ENCODE peak calls at places on chromosomes 3 and 15, in five cellular contexts. Y is Calu3, S is endothelial cell, F is kidney, N is AG10803. B is an unnamed sample.

GRCh38 chr3:53772562-53773329 is 73.5 kb downstream of the CHDH start:
- DNase-seq in Y (no peak), F (no peak), S (no peak), N (peak), B (no peak)

GRCh38 chr3:38235466-38235865 is 30.1 kb upstream of the SLC22A13 start:
- DNase-seq in F (no peak), S (no peak), N (no peak), Y (no peak), B (no peak)

GRCh38 chr3:102195198-102195948 is 239.4 kb upstream of the ZPLD1 start:
- DNase-seq in F (no peak), Y (peak), S (no peak), N (no peak), B (no peak)

GRCh38 chr3:147318900-147319299 is 87.4 kb downstream of the ZIC4 start:
- DNase-seq in N (no peak), F (no peak), Y (no peak), S (no peak), B (no peak)

GRCh38 chr3:196979545-196979944 is 10.9 kb upstream of the PIGZ start:
- DNase-seq in F (no peak), N (peak), S (no peak), Y (no peak), B (no peak)

GRCh38 chr15:23069496-23070166 is 30.3 kb upstream of the TUBGCP5 start:
- DNase-seq in S (peak), Y (no peak), N (no peak), F (no peak), B (no peak)

GRCh38 chr3:111768571-111769100 is 90.4 kb upstream of the PHLDB2 start:
- DNase-seq in S (no peak), N (peak), Y (peak), F (no peak), B (no peak)

GRCh38 chr3:3110299-3110630 is at the start of gene IL5RA:
- DNase-seq in Y (no peak), S (no peak), F (no peak), N (no peak), B (no peak)

GRCh38 chr3:4504340-4505261 is 11.5 kb downstream of the ITPR1 start:
- DNase-seq in F (no peak), Y (peak), S (no peak), N (no peak), B (peak)

GRCh38 chr3:52195823-52196331 is 2.1 kb upstream of the ALAS1 start:
- DNase-seq in Y (peak), N (peak), S (no peak), F (no peak), B (no peak)

GRCh38 chr3:188926141-188926540 is 245.6 kb upstream of the TPRG1 start:
- DNase-seq in F (no peak), S (no peak), Y (no peak), N (no peak), B (no peak)

GRCh38 chr3:188926741-188927650 is 244.8 kb upstream of the TPRG1 start:
- DNase-seq in F (no peak), N (no peak), S (no peak), Y (no peak), B (no peak)

GRCh38 chr3:188927971-188928370 is 243.8 kb upstream of the TPRG1 start:
- DNase-seq in F (no peak), S (no peak), N (no peak), Y (no peak), B (no peak)

GRCh38 chr3:188931531-188931930 is 240.2 kb upstream of the TPRG1 start:
- DNase-seq in N (no peak), Y (no peak), F (no peak), S (no peak), B (no peak)

DNA sequence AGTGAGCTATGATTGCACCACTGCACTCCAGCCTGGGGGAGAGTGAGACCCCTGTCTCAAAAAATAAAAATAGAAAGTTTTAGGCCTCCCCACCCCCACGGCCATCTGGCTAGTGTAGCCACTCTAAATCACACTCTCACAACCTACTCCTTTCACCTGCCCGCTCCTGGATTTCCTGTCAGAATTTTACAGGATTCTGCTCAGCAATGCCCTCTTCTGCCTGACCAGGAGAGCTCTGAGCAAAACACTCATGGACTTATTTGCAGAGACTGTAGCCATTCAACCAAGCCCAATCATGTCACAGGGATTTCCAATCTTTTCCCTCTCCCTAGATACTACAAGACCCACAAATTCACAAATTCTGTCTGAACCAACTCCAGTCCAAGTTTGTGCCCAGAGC is 242.6 kb upstream of the TPRG1 start:
- DNase-seq in Y (peak), N (no peak), F (no peak), S (no peak), B (no peak)
- TF ChIP-seq CTCF in Y (no peak), N (peak), F (peak), S (no peak), B (no peak)

DNA sequence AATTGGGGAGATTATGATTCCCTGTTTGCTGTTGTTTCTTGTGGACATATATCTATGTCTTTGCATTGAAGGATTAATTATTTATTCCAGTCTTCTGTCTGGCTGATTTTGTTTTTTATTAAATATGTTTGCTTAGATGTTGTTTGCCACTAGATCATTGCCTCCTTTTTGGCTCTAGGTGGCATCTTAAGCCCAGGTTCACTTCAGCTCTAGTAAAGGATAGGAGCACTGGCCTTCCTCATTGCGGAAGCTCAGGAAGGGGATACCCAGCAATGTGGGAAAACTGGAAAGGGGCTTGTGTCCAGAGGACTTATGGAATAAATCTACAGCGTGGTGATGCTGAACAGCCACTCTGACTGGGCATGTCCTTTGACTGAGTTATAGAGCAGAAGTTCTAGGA is 821.6 kb downstream of the PDCD6IP start:
- DNase-seq in Y (peak), N (no peak), S (no peak), F (no peak), B (no peak)
- TF ChIP-seq CTCF in Y (no peak), N (no peak), S (no peak), F (no peak), B (no peak)

GRCh38 chr15:89841306-89841705 is 26.7 kb upstream of the ANPEP start:
- DNase-seq in Y (no peak), N (peak), F (no peak), S (no peak), B (no peak)
- TF ChIP-seq CTCF in Y (no peak), N (no peak), F (no peak), S (no peak), B (no peak)

GRCh38 chr15:26101443-26101842 is 238.3 kb upstream of the ATP10A start:
- DNase-seq in S (no peak), Y (no peak), F (no peak), N (no peak), B (no peak)

GRCh38 chr15:26097216-26097615 is 234.1 kb upstream of the ATP10A start:
- DNase-seq in N (no peak), Y (no peak), S (no peak), F (no peak), B (no peak)

GRCh38 chr15:26098801-26099200 is 235.7 kb upstream of the ATP10A start:
- DNase-seq in S (no peak), Y (no peak), N (no peak), F (no peak), B (no peak)

GRCh38 chr15:26091184-26091583 is 228.1 kb upstream of the ATP10A start:
- DNase-seq in Y (no peak), F (no peak), N (no peak), S (no peak), B (no peak)

GRCh38 chr15:26095710-26096330 is 232.7 kb upstream of the ATP10A start:
- DNase-seq in N (no peak), F (no peak), Y (no peak), S (peak), B (no peak)
- TF ChIP-seq CTCF in N (peak), F (no peak), Y (no peak), S (no peak), B (peak)

DNA sequence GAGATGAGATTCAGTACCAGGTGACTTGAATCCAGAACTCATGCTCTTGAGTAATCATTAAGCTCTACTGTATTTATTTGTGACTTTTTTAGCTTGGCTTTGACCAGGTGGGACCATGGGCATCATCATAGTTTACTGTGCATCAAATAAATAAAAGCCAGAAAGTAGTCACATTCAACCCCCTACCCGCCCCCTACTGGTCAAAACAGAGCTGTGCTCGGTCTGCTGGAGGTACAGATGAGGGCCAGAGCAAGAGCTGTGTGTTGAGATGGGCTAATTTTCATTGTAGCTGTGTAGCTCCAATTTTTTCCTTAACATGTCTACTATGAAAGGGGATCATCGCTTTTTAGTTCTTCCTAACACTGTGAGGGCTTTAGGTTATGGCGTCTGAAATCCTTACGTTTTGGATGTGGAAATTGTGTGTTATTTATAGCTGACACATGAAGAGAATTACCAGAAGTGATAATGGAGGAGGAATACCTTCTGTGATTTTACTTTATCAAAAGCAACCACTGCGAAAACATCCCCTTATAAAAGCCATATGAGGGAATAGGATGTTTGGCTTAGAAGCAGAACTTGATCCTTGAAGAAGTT is 375.1 kb downstream of the PTPRG start:
- DNase-seq in F (no peak), N (no peak), Y (no peak), S (peak), B (no peak)
- TF ChIP-seq CTCF in F (peak), N (peak), Y (no peak), S (peak), B (no peak)

GRCh38 chr15:57504599-57504940 is 87.1 kb upstream of the MYZAP start:
- DNase-seq in F (no peak), N (no peak), S (no peak), Y (peak), B (no peak)

GRCh38 chr15:57505056-57505713 is 86.5 kb upstream of the MYZAP start:
- DNase-seq in S (no peak), N (peak), F (no peak), Y (peak), B (no peak)

GRCh38 chr15:57505949-57506391 is 85.7 kb upstream of the MYZAP start:
- DNase-seq in Y (peak), N (peak), S (no peak), F (peak), B (no peak)

GRCh38 chr15:57507111-57507510 is 84.6 kb upstream of the MYZAP start:
- DNase-seq in Y (no peak), S (no peak), F (no peak), N (no peak), B (no peak)

GRCh38 chr15:57506422-57506821 is 85.3 kb upstream of the MYZAP start:
- DNase-seq in N (no peak), S (no peak), Y (peak), F (no peak), B (no peak)
- TF ChIP-seq CTCF in N (peak), S (no peak), Y (peak), F (peak), B (no peak)

DNA sequence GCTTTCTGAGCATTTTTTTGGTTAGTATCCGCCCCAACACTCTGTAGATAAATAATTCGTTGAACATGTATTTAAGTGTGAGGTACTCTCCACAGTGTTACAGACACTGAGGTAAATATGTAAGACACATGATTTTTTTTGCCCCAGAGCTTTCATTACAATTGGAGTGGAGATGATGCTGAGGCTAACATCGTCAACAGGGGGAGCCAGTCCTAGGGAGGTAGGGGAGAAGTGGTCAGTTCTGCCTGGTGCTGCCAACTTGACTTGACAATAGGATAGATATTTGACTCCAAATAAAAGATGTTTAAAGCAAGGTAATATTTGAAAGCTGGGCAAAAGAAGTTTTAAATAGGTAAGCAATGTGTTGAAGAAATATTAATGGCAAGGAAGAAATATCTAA is 295.7 kb downstream of the UNC13C start:
- DNase-seq in N (no peak), S (peak), F (no peak), Y (peak), B (no peak)
- TF ChIP-seq CTCF in N (no peak), S (peak), F (peak), Y (no peak), B (no peak)

DNA sequence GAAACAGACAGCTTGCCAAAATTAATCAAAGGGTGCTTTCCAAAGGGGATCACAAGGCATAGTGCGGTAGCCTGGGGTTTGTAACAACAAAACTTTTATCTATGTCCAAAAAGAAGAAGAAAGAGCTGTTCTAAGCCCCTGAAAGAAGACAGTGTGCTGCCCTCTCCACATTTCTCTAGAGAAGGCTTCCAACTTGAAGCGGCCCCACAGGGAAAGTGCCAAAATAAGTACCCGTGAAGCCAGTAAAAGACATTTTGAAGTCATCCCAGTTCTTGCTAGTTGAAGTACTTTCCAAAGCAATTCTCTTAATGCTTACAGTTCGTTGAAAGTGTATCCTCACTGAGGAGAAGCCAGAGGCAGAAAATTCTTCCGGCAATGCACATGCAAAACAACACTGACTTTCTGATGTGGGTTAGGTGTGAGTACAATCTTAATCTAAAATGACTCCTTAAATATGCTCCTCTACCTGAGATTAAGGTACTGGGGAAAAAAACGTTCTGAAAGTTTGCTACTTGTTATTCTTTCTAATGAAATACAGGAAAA is 21.3 kb downstream of the GPR15 start:
- DNase-seq in S (no peak), Y (no peak), F (no peak), N (no peak), B (no peak)
- TF ChIP-seq CTCF in S (no peak), Y (no peak), F (no peak), N (no peak), B (no peak)

DNA sequence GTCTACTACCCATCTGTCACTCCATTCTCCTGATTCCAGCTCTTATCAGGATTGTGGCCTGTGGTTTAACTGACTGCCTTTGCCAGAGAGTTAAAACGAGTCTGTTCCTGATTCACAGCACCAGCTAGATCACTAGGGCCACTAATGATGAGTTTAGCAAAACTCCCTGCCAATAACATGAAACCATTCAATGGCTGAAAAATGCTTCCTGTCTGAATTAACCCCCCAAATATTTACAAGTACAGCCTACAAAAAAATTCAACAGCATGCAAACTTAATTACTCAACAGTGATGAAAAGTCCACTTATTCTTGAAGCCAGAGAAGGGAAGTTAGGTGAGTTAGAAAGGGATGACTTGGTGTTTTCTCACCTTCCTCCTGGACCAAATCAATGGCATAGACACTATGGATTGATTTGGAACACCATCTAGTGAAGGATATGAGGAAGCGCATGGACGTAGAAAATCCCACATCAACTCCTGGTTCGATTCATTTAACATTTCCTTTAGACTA is 141.4 kb downstream of the TGFBR2 start:
- DNase-seq in S (no peak), Y (peak), N (peak), F (no peak), B (no peak)
- TF ChIP-seq CTCF in S (peak), Y (no peak), N (peak), F (peak), B (no peak)

GRCh38 chr3:157354722-157355121 is 81.9 kb upstream of the PTX3 start:
- DNase-seq in Y (peak), N (no peak), S (peak), F (no peak), B (no peak)
- TF ChIP-seq CTCF in Y (peak), N (peak), S (peak), F (no peak), B (no peak)